ENCODE peak calls at places on chromosomes 16 and 17, in eight cellular contexts. N, D, Q, R, V, M, F and K are unnamed samples.

GRCh38 chr17:81040791-81041337 is 5.9 kb downstream of the BAIAP2 start:
- DNase-seq in N (no peak), D (no peak), Q (peak), R (no peak), V (no peak), M (no peak), F (no peak), K (no peak)

GRCh38 chr16:85169333-85170065 is 57.2 kb upstream of the CIBAR2 start:
- DNase-seq in N (no peak), D (no peak), Q (peak), R (no peak), V (no peak), M (no peak), F (no peak), K (no peak)

GRCh38 chr17:76682306-76682705 is 28.5 kb downstream of the MXRA7 start:
- DNase-seq in N (no peak), D (no peak), Q (peak), R (no peak), V (no peak), M (no peak), F (peak), K (no peak)

GRCh38 chr17:32342603-32343325 is 791 bp upstream of the C17orf75 start:
- DNase-seq in N (no peak), D (no peak), Q (peak), R (no peak), V (no peak), M (no peak), F (no peak), K (no peak)

GRCh38 chr17:58120195-58120822 is 27.9 kb upstream of the OR4D1 start:
- DNase-seq in N (no peak), D (peak), Q (peak), R (no peak), V (no peak), M (peak), F (peak), K (no peak)

GRCh38 chr17:82917656-82918345 is 78.0 kb upstream of the ZNF750 start:
- DNase-seq in N (no peak), D (no peak), Q (peak), R (no peak), V (no peak), M (no peak), F (peak), K (no peak)

GRCh38 chr16:78996806-78997205 is 603.7 kb downstream of the MAF start:
- DNase-seq in N (no peak), D (no peak), Q (no peak), R (no peak), V (no peak), M (no peak), F (no peak), K (peak)

GRCh38 chr17:79739148-79740062 is 8.7 kb downstream of the ENPP7 start:
- DNase-seq in N (no peak), D (peak), Q (no peak), R (no peak), V (no peak), M (no peak), F (no peak), K (no peak)

GRCh38 chr17:43641416-43641815 is 20.3 kb downstream of the MEOX1 start:
- DNase-seq in N (no peak), D (no peak), Q (no peak), R (no peak), V (no peak), M (no peak), F (no peak), K (no peak)

GRCh38 chr17:43644081-43644480 is 17.6 kb downstream of the MEOX1 start:
- DNase-seq in N (no peak), D (no peak), Q (no peak), R (no peak), V (no peak), M (no peak), F (no peak), K (no peak)

GRCh38 chr17:43645450-43645764 is 16.3 kb downstream of the MEOX1 start:
- DNase-seq in N (no peak), D (no peak), Q (no peak), R (no peak), V (no peak), M (no peak), F (no peak), K (no peak)

GRCh38 chr17:43648916-43649315 is 12.8 kb downstream of the MEOX1 start:
- DNase-seq in N (no peak), D (peak), Q (no peak), R (no peak), V (no peak), M (no peak), F (no peak), K (no peak)

GRCh38 chr17:43645765-43646481 is 15.8 kb downstream of the MEOX1 start:
- DNase-seq in N (no peak), D (no peak), Q (no peak), R (no peak), V (peak), M (peak), F (no peak), K (no peak)
- TF ChIP-seq CTCF in N (no peak), D (no peak), Q (no peak), R (peak), V (no peak), M (no peak), F (no peak), K (no peak)

DNA sequence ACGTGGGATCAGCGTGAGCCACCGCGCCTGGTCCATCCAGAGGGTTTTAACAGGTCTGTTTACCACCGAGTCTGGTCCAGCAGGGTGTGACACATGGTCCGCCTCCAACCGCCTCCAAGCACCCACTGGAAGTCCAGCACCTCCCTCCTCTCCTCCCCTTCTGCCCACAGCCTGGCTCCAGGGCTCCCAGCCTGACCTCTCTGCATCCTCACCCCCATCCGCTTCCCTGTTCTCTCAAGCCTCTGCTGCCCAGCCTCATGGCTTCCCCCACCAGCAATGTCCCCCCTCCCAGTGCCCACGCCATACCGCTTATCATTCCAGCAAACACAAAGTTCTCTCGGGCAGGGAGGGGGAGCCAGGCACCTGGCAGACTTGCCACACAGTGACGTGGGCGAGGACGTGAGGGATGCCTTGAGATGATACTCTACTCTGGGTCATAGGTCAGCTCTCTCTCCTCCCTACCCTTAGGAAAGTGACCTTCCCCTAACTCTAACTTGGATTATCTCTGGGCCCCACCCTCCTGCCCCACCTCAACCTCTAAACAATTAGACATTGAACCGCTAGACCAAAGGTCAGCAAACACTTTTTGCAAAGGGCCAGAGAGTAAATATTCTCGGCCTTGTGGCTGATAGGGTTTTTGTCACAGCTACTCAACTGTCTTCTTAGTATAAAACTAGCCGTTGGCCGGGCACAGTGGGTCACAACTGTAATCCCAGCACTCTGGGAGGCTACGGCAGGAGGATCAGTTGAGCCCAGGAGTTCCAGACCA is 23.1 kb downstream of the CDC42EP4 start:
- DNase-seq in N (no peak), D (peak), Q (peak), R (no peak), V (no peak), M (peak), F (no peak), K (no peak)
- H3K27ac ChIP-seq in N (peak), D (peak), Q (peak), R (no peak), V (peak), M (peak), F (no peak), K (peak)

DNA sequence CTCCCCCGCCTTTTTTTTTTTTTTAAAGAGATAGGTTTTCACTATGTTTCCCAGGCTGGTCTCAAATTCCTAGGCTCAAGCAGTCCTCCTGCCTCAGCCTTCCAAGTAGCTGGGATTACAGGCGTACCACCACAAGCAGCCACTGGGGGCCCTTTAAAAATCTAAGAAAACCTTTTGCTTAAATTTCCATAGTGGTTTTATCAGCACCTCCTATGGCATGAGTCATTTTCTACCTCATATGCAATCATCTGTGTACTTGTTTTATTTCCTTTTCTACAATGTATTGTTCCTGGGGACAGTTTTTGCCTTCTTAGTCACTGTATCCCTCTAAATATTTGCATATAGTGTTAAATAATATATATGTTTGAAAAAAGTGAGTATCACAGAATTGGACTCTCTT is 29.2 kb downstream of the GNA13 start:
- DNase-seq in N (no peak), D (peak), Q (peak), R (peak), V (no peak), M (no peak), F (peak), K (no peak)
- TF ChIP-seq CTCF in N (no peak), D (peak), Q (peak), R (peak), V (no peak), M (no peak), F (peak), K (no peak)

GRCh38 chr17:17018021-17018441 is 24.2 kb upstream of the MPRIP start:
- DNase-seq in N (no peak), D (no peak), Q (no peak), R (no peak), V (no peak), M (no peak), F (no peak), K (no peak)
- H3K27ac ChIP-seq in N (no peak), D (peak), Q (no peak), R (no peak), V (no peak), M (peak), F (no peak), K (no peak)

DNA sequence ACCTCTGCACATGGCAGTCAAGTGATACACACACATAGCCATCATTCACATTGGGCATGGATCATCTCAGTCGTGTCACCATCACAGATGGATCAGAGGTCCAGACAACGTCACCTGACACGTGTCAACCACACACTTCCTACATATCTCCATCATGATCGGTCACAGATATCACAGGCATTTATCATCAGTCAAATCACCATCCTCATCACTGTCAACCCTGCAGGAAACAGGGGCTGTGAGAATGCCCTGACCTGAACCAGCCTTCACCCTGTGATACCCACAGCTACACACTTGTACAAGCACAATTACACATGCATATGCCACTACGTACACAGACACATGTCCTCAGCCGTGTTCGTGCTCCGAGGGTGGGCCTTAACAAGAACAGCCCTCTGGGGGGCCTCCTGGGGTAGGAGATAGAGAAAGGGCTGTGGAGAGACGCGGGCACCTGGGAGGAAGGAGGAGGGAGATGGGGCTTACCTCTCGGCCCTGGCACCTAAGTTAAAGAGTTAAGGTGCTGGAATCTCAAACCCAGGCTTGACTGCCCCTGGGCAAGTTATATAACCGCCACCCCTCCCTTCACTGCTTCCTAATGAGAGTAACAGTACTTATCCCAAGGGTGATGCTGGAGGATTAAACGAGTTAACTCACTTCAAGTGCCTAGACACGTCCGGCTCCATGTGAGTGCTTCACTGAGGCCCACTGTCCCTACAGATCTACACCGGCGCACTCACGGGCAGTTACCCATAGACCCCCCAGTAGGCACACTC is 1.1 kb downstream of the SLC12A4 start:
- DNase-seq in N (no peak), D (no peak), Q (peak), R (no peak), V (no peak), M (no peak), F (peak), K (no peak)
- TF ChIP-seq CTCF in N (no peak), D (no peak), Q (no peak), R (peak), V (no peak), M (no peak), F (peak), K (no peak)

DNA sequence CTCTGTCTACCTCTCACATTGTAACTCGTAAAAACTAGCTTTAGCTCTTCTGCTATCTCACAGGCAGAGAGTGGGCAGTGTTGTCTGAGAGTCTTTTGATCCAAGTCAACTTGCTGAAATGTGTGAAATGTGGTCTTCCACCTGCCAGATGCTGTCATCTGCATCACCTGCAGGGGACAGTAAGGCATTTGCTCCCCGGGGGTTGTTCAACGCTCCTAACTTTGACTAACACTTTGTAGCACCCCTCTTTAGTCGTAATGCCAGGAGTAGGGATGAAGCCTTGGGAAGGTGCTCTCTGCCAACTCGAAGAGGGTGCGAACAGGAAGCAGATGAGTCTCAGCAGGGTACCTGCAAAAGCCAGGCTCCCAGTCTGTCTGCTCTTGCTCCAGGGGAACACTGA is 36.1 kb downstream of the SNX11 start:
- DNase-seq in N (no peak), D (no peak), Q (no peak), R (no peak), V (no peak), M (no peak), F (no peak), K (no peak)
- H3K27ac ChIP-seq in N (no peak), D (no peak), Q (no peak), R (no peak), V (no peak), M (no peak), F (no peak), K (no peak)

GRCh38 chr17:28366605-28367004 is 1.6 kb upstream of the SEBOX start:
- DNase-seq in N (no peak), D (no peak), Q (peak), R (no peak), V (no peak), M (no peak), F (no peak), K (no peak)
- TF ChIP-seq CTCF in N (no peak), D (no peak), Q (peak), R (peak), V (no peak), M (no peak), F (peak), K (no peak)

DNA sequence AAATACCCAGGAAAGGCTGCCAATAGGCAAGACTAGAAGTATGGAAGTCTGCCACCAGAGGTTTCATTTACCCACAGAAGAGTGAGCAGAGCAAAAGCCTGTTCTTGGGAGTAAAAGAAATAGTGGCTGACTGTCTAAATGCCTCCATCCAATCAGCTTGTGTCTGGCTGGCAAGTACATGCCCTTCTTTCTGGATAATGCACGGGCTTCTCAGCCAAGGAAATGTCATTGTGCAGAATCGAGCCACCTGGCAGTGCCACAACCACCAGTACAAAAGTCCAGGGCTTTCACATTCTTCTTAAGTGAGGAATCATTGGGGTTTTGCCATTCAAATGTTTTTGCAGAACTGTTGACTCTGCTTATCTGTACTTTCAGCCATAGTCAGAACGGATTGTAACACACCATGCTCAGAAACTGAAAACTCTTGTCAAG is 10.1 kb upstream of the ERCC4 start:
- DNase-seq in N (peak), D (peak), Q (no peak), R (peak), V (no peak), M (peak), F (peak), K (no peak)
- H3K27ac ChIP-seq in N (peak), D (no peak), Q (no peak), R (no peak), V (no peak), M (peak), F (no peak), K (no peak)

GRCh38 chr16:89573826-89574680 is 1.5 kb upstream of the CPNE7 start:
- DNase-seq in N (no peak), D (no peak), Q (no peak), R (no peak), V (peak), M (no peak), F (no peak), K (no peak)

GRCh38 chr16:89575247-89576172 is at the start of gene CPNE7:
- DNase-seq in N (no peak), D (peak), Q (peak), R (no peak), V (peak), M (no peak), F (no peak), K (no peak)

GRCh38 chr16:89576173-89577054 is 856 bp downstream of the CPNE7 start:
- DNase-seq in N (no peak), D (peak), Q (no peak), R (no peak), V (peak), M (no peak), F (no peak), K (no peak)

GRCh38 chr16:89572478-89573205 is 2.9 kb upstream of the CPNE7 start:
- DNase-seq in N (no peak), D (peak), Q (no peak), R (no peak), V (peak), M (no peak), F (no peak), K (no peak)

GRCh38 chr16:89574681-89575246 is 794 bp upstream of the CPNE7 start:
- DNase-seq in N (no peak), D (peak), Q (peak), R (no peak), V (peak), M (peak), F (no peak), K (no peak)
- TF ChIP-seq CTCF in N (peak), D (peak), Q (peak), R (peak), V (peak), M (peak), F (peak), K (peak)

GRCh38 chr16:81729451-81729850 is 49.6 kb upstream of the PLCG2 start:
- DNase-seq in N (no peak), D (no peak), Q (no peak), R (no peak), V (no peak), M (no peak), F (no peak), K (no peak)
- H3K27ac ChIP-seq in N (no peak), D (no peak), Q (no peak), R (no peak), V (no peak), M (peak), F (no peak), K (no peak)